ENCODE peak calls at places on chromosome 9, in six cellular contexts. R is A549, V is Peyer's patch, Q is stomach, G is IMR-90, X is suprapubic skin. J is an unnamed sample.

GRCh38 chr9:137759649-137760321 is 117.8 kb upstream of the CACNA1B start:
- DNase-seq in Q (no peak), G (no peak), R (no peak), V (no peak), X (no peak), J (no peak)

GRCh38 chr9:121581775-121582600 is 69.4 kb upstream of the DAB2IP start:
- DNase-seq in Q (no peak), G (no peak), V (no peak), R (no peak), X (no peak), J (no peak)

GRCh38 chr9:126569036-126569435 is 44.7 kb upstream of the LMX1B start:
- DNase-seq in Q (no peak), X (no peak), V (no peak), R (peak; percentile 24), G (no peak), J (no peak)

GRCh38 chr9:26904671-26905070 is 12.1 kb upstream of the CAAP1 start:
- DNase-seq in V (no peak), Q (no peak), X (no peak), R (no peak), G (no peak), J (no peak)

GRCh38 chr9:126301985-126302603 is 24.5 kb upstream of the MVB12B start:
- DNase-seq in X (no peak), V (no peak), R (peak; percentile 64), G (peak; percentile 62), Q (peak; percentile 65), J (peak; percentile 42)

GRCh38 chr9:71001780-71002386 is 119.5 kb downstream of the TRPM3 start:
- DNase-seq in G (peak; percentile 25), V (no peak), Q (peak; percentile 49), X (no peak), R (peak; percentile 35), J (no peak)

GRCh38 chr9:112502177-112502946 is 15.7 kb downstream of the KIAA1958 start:
- DNase-seq in X (no peak), V (no peak), Q (peak; percentile 31), G (no peak), R (no peak), J (no peak)

GRCh38 chr9:77215874-77216273 is 38.5 kb downstream of the VPS13A start:
- DNase-seq in R (peak; percentile 37), G (peak; percentile 55), Q (no peak), X (no peak), V (no peak), J (peak; percentile 29)

GRCh38 chr9:31304576-31304975 is 1079.9 kb upstream of the ACO1 start:
- DNase-seq in R (peak; percentile 4), G (peak; percentile 32), Q (no peak), V (no peak), X (no peak), J (no peak)

GRCh38 chr9:11931109-11931508 is 762.1 kb upstream of the TYRP1 start:
- DNase-seq in Q (no peak), V (no peak), R (no peak), G (no peak), X (no peak), J (no peak)

GRCh38 chr9:22053178-22053577 is 44.1 kb upstream of the CDKN2B start:
- DNase-seq in Q (no peak), R (no peak), X (no peak), G (peak; percentile 13), V (no peak), J (no peak)

GRCh38 chr9:78365979-78366697 is 69.2 kb downstream of the PSAT1 start:
- DNase-seq in G (peak; percentile 39), Q (no peak), X (no peak), V (no peak), R (peak; percentile 17), J (no peak)

GRCh38 chr9:21994996-21995651 is 533 bp downstream of the CDKN2B-AS1 start:
- DNase-seq in V (peak; percentile 85), R (no peak), X (peak; percentile 89), G (peak; percentile 69), Q (peak; percentile 69), J (peak; percentile 87)

GRCh38 chr9:109329274-109330258 is 8.7 kb upstream of the EPB41L4B start:
- DNase-seq in Q (peak; percentile 88), V (peak; percentile 80), R (peak; percentile 28), X (peak; percentile 87), G (peak; percentile 58), J (peak; percentile 27)

GRCh38 chr9:4079346-4079745 is 220.5 kb downstream of the GLIS3 start:
- DNase-seq in X (no peak), Q (no peak), R (no peak), G (no peak), V (no peak), J (no peak)

GRCh38 chr9:124218438-124219289 is 39.1 kb upstream of the NEK6 start:
- DNase-seq in Q (peak; percentile 68), G (peak; percentile 66), R (peak; percentile 39), X (peak; percentile 67), V (peak; percentile 70), J (no peak)

GRCh38 chr9:133472277-133472645 is 6.6 kb downstream of the SLC2A6 start:
- DNase-seq in Q (no peak), R (no peak), G (no peak), V (no peak), X (no peak), J (no peak)

GRCh38 chr9:100455470-100455869 is 17.5 kb upstream of the TMEFF1 start:
- DNase-seq in R (no peak), X (no peak), V (no peak), Q (no peak), G (peak; percentile 63), J (no peak)

GRCh38 chr9:124258765-124259272 is 1.1 kb downstream of the NEK6 start:
- DNase-seq in Q (no peak), V (peak; percentile 74), G (no peak), X (no peak), R (no peak), J (no peak)

GRCh38 chr9:113471566-113471965 is 8.0 kb downstream of the RGS3 start:
- DNase-seq in V (no peak), G (no peak), X (no peak), R (no peak), Q (no peak), J (no peak)

GRCh38 chr9:18888241-18888794 is 144.7 kb downstream of the SAXO1 start:
- DNase-seq in R (no peak), X (no peak), Q (no peak), G (peak; percentile 21), V (no peak), J (no peak)

GRCh38 chr9:124860582-124861341 is 995 bp downstream of the RPL35 start:
- DNase-seq in R (no peak), V (no peak), X (no peak), Q (no peak), G (no peak), J (peak; percentile 59)

GRCh38 chr9:137814436-137814835 is 63.1 kb upstream of the CACNA1B start:
- DNase-seq in X (no peak), G (no peak), V (no peak), R (no peak), Q (no peak), J (no peak)

GRCh38 chr9:127539259-127539981 is 72.7 kb upstream of the STXBP1 start:
- DNase-seq in Q (no peak), V (no peak), G (peak; percentile 60), X (no peak), R (no peak), J (peak; percentile 39)

GRCh38 chr9:125759812-125760134 is 12.6 kb downstream of the PBX3 start:
- DNase-seq in G (no peak), X (no peak), R (no peak), Q (no peak), V (no peak), J (peak; percentile 21)

GRCh38 chr9:127446720-127447415 is 4.3 kb downstream of the RPL12 start:
- DNase-seq in Q (no peak), X (no peak), R (peak; percentile 28), G (no peak), V (peak; percentile 23), J (no peak)

GRCh38 chr9:77507212-77507961 is 140.7 kb downstream of the GNA14 start:
- DNase-seq in R (no peak), V (no peak), X (no peak), G (no peak), Q (no peak), J (no peak)

GRCh38 chr9:109016132-109016531 is 2.8 kb upstream of the CTNNAL1 start:
- DNase-seq in V (no peak), X (no peak), R (no peak), Q (no peak), G (no peak), J (no peak)

GRCh38 chr9:17578911-17579793 is at the start of gene SH3GL2:
- DNase-seq in X (no peak), Q (peak; percentile 82), V (peak; percentile 64), G (peak; percentile 4), R (peak; percentile 35), J (peak; percentile 31)

GRCh38 chr9:84140535-84141101 is 160.0 kb downstream of the RMI1 start:
- DNase-seq in Q (peak; percentile 43), R (no peak), X (no peak), V (peak; percentile 84), G (peak; percentile 18), J (no peak)

GRCh38 chr9:113526841-113527240 is 63.3 kb downstream of the RGS3 start:
- DNase-seq in Q (no peak), X (no peak), V (no peak), G (peak; percentile 18), R (no peak), J (no peak)

GRCh38 chr9:81665514-81665838 is 23.9 kb downstream of the TLE1 start:
- DNase-seq in X (no peak), Q (no peak), V (no peak), R (no peak), G (no peak), J (peak; percentile 26)
- TF ChIP-seq POLR2A in X (no peak), Q (no peak), V (no peak), R (no peak), G (no peak), J (no peak)

GRCh38 chr9:87556039-87556438 is 58.4 kb downstream of the DAPK1 start:
- DNase-seq in Q (no peak), G (no peak), V (no peak), R (no peak), X (no peak), J (no peak)

GRCh38 chr9:87557996-87558395 is 60.3 kb downstream of the DAPK1 start:
- DNase-seq in Q (peak; percentile 67), G (no peak), X (no peak), R (no peak), V (no peak), J (peak; percentile 14)

GRCh38 chr9:87562062-87562461 is 64.4 kb downstream of the DAPK1 start:
- DNase-seq in G (no peak), Q (no peak), R (no peak), X (no peak), V (no peak), J (no peak)

GRCh38 chr9:87556821-87557220 is 59.2 kb downstream of the DAPK1 start:
- DNase-seq in V (no peak), X (no peak), Q (no peak), G (no peak), R (no peak), J (peak; percentile 63)

GRCh38 chr9:87558606-87559005 is 60.9 kb downstream of the DAPK1 start:
- DNase-seq in G (no peak), R (no peak), V (no peak), X (no peak), Q (no peak), J (no peak)
- TF ChIP-seq POLR2A in G (no peak), R (no peak), V (no peak), X (no peak), Q (no peak), J (no peak)

GRCh38 chr9:976258-976804 is at the start of gene DMRT3:
- DNase-seq in X (no peak), Q (no peak), G (no peak), V (no peak), R (no peak), J (no peak)
- TF ChIP-seq POLR2A in X (no peak), Q (no peak), G (no peak), V (no peak), R (no peak), J (no peak)

GRCh38 chr9:35746583-35746982 is 2.4 kb downstream of the GBA2 start:
- DNase-seq in Q (no peak), R (no peak), V (peak; percentile 62), G (no peak), X (no peak), J (peak; percentile 37)
- TF ChIP-seq POLR2A in Q (no peak), R (no peak), V (no peak), G (no peak), X (no peak), J (no peak)

J was measured in erythroblast.